ENCODE peak calls at places on chromosomes 4 and X, in seven cellular contexts. C is IMR-90, V is H9, J is mesendoderm, X is neuronal stem cell, D is H1, P is trophoblast cell. L is an unnamed sample.

GRCh38 chr4:145937990-145938611 is 522 bp downstream of the ZNF827 start:
- DNase-seq in C (peak), V (no peak), D (no peak), P (no peak), J (peak), X (peak), L (peak)

GRCh38 chr4:10102981-10103330 is 13.6 kb downstream of the WDR1 start:
- DNase-seq in X (no peak), V (no peak), D (no peak), C (no peak), P (no peak), J (no peak), L (no peak)

GRCh38 chr4:28890949-28891348 is 1829.2 kb upstream of the PCDH7 start:
- DNase-seq in C (no peak), X (no peak), P (no peak), D (no peak), V (no peak), J (no peak), L (no peak)

GRCh38 chr4:2935762-2936743 is 27.2 kb downstream of the NOP14 start:
- DNase-seq in V (no peak), D (no peak), C (no peak), J (no peak), P (no peak), X (no peak), L (no peak)

GRCh38 chr4:3168029-3168428 is 80.9 kb upstream of the MSANTD1 start:
- DNase-seq in D (no peak), J (peak), C (peak), X (no peak), P (no peak), V (no peak), L (peak)

GRCh38 chr4:113584407-113585150 is 177.0 kb downstream of the CAMK2D start:
- DNase-seq in C (peak), X (no peak), V (peak), D (no peak), P (no peak), J (peak), L (peak)

GRCh38 chrX:44874481-44875184 is 1.6 kb downstream of the KDM6A start:
- DNase-seq in X (no peak), C (peak), V (no peak), D (no peak), J (peak), P (no peak), L (peak)

GRCh38 chr4:10180927-10181744 is 64.5 kb upstream of the WDR1 start:
- DNase-seq in V (no peak), X (no peak), P (no peak), C (peak), D (no peak), J (peak), L (no peak)

GRCh38 chr4:117831060-117831683 is 203.1 kb upstream of the NDST3 start:
- DNase-seq in X (no peak), P (no peak), D (no peak), J (no peak), C (no peak), V (no peak), L (no peak)

GRCh38 chr4:30821891-30822612 is 101.9 kb downstream of the PCDH7 start:
- DNase-seq in D (no peak), V (no peak), C (peak), X (no peak), P (no peak), J (peak), L (peak)

GRCh38 chr4:38920186-38920585 is 52.6 kb downstream of the FAM114A1 start:
- DNase-seq in P (no peak), C (peak), D (no peak), X (no peak), J (no peak), V (no peak), L (no peak)

GRCh38 chrX:149759824-149760223 is 14.0 kb upstream of the HSFX1 start:
- DNase-seq in X (no peak), D (no peak), C (no peak), V (no peak), J (no peak), P (no peak), L (no peak)

GRCh38 chr4:62871057-62871456 is 1538.2 kb downstream of the TECRL start:
- DNase-seq in D (no peak), C (no peak), J (peak), V (no peak), X (no peak), P (no peak), L (no peak)

GRCh38 chrX:11792461-11793421 is 34.7 kb downstream of the MSL3 start:
- DNase-seq in P (no peak), C (no peak), J (no peak), V (no peak), D (no peak), X (no peak), L (no peak)

GRCh38 chr4:7217453-7218310 is 25.3 kb downstream of the SORCS2 start:
- DNase-seq in X (no peak), J (no peak), P (no peak), D (no peak), C (no peak), V (no peak), L (no peak)

GRCh38 chr4:7213802-7214201 is 21.5 kb downstream of the SORCS2 start:
- DNase-seq in C (no peak), P (no peak), V (no peak), X (no peak), D (no peak), J (no peak), L (no peak)

GRCh38 chr4:7214359-7214758 is 22.0 kb downstream of the SORCS2 start:
- DNase-seq in V (no peak), P (no peak), D (no peak), X (no peak), C (no peak), J (no peak), L (no peak)

GRCh38 chr4:7218686-7219085 is 26.3 kb downstream of the SORCS2 start:
- DNase-seq in C (no peak), P (no peak), X (no peak), V (no peak), J (no peak), D (no peak), L (no peak)

DNA sequence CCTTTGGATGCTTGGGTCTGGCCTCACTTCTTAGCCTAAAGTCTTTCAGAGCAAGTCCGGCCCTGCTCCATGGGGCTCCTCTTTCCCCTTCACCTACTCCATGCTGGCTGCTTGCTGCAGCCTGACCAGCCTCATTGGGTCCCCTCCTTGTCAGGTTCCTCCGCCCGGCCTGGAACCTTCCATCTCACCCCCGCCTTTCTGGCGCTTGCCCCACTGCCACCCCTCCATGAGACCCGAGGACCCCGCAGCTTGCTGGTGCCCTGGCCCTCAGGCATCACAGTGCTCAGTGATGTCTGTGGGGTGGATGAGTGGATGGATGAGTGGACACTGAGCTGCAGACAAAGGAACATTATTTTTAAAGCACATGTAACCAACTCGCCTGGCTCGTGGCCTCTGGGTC is 24.7 kb downstream of the SORCS2 start:
- DNase-seq in D (no peak), C (no peak), X (no peak), P (no peak), V (no peak), J (no peak), L (no peak)
- H2AK5ac ChIP-seq in D (no peak), C (no peak), X (peak), P (no peak), V (no peak), J (no peak), L (no peak)

GRCh38 chrX:136203438-136203837 is 47.8 kb downstream of the MAP7D3 start:
- DNase-seq in C (no peak), J (no peak), P (no peak), X (no peak), D (no peak), V (no peak), L (no peak)
- H3K9ac ChIP-seq in C (no peak), J (no peak), P (no peak), X (no peak), D (no peak), V (no peak), L (peak)

GRCh38 chr4:119010909-119011606 is 122.4 kb downstream of the SYNPO2 start:
- DNase-seq in X (no peak), D (no peak), J (no peak), V (no peak), P (no peak), C (no peak), L (no peak)
- H3K23ac ChIP-seq in X (no peak), D (no peak), J (no peak), V (no peak), P (no peak), C (no peak), L (no peak)

DNA sequence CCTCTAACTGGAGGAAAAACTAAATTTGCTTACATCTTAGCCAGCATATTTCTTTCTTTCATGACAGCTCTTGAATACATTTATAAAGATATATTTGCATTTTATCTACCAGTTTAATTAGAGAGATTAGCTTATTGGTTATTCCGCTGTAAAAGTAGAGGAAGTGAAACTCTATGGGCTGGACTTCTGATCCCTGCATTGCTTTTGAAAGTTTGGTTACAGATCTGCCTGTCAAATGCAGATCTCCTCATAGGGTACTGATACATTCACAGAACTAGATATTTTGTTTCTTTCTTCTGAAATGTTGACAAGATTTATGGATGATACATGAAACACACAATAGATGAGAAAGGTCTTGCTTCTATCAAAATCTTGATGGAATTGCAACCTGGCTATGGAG is 581.4 kb upstream of the AADAT start:
- DNase-seq in C (no peak), P (no peak), D (no peak), X (no peak), J (no peak), V (no peak), L (no peak)
- H2AK5ac ChIP-seq in C (no peak), P (no peak), D (no peak), X (no peak), J (no peak), V (no peak), L (no peak)

GRCh38 chr4:150668824-150669223 is 86.9 kb downstream of the MAB21L2 start:
- DNase-seq in J (peak), X (no peak), D (no peak), P (no peak), V (no peak), C (no peak), L (no peak)

GRCh38 chr4:150662686-150663085 is 80.7 kb downstream of the MAB21L2 start:
- DNase-seq in J (peak), D (no peak), P (no peak), V (no peak), X (no peak), C (no peak), L (no peak)

GRCh38 chr4:150664935-150665334 is 83.0 kb downstream of the MAB21L2 start:
- DNase-seq in J (peak), D (no peak), C (no peak), X (no peak), V (no peak), P (no peak), L (peak)
- H3K9ac ChIP-seq in J (no peak), D (no peak), C (no peak), X (no peak), V (no peak), P (no peak), L (no peak)

GRCh38 chr4:17494833-17495232 is 17.1 kb downstream of the QDPR start:
- DNase-seq in P (no peak), D (no peak), J (no peak), X (no peak), V (no peak), C (no peak), L (no peak)
- H3K23ac ChIP-seq in P (no peak), D (no peak), J (no peak), X (no peak), V (no peak), C (no peak), L (no peak)

DNA sequence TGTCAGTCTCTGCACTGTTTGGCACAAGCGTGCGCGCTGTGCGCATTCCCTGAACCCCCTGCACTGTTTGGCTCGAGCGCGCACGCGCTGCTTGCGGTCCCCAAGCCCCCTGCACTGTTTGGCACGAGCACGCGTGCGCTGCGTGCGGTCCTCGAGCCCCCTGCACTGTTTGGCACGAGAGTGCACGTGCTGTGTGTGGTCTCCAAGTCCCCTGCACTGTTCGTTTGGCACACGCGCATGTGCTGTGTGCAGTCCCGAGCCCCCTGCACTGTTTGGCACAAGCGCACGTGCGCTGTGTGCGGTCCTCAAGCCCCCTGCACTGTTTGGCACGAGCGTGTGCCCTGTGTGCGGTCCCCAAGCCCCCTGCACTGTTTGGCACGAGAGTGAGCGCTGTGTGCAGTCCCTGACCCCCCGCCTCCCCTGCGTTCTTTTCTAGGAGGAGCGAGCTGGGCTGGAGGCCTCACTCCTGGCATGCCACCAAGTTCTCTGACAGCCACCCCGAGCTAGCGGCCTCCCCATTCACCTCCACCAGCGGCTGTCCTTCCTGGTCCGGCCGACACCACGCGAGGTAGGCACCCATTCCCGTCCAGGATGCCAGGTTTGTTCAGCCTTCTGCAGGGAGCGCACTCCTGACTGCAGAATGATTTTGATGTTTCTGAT is 76.5 kb upstream of the CLDN34 start:
- DNase-seq in P (no peak), V (no peak), X (no peak), J (no peak), D (no peak), C (no peak), L (no peak)
- H2AK5ac ChIP-seq in P (no peak), V (no peak), X (no peak), J (no peak), D (no peak), C (peak), L (no peak)

DNA sequence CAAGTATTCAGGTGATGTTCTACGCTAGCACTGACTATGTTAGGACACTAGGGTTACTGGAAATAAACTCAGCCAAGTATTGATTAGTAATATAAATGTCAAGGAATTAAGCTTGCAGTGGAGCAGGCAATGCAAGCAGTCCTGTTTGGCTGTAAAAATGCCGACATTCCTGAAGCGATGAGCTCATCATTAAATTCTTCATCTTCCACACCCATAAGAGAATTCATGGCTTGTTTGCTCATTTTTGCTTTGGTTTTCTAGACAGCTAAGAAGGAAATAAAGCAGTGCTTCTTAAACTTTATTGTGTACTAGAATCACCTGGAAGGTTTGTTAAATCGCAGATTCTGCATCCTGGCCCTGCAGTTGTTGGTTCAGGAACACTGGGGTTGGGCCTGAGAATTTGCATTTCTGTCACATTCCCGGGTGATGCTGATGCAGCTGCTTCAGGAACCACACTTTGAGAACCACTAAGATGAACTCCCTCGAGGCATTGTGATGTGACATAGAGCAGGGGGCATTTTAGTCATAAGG is 17.8 kb downstream of the ANXA3 start:
- DNase-seq in C (peak), V (no peak), X (no peak), D (no peak), J (peak), P (peak), L (peak)
- H3K9ac ChIP-seq in C (no peak), V (no peak), X (no peak), D (no peak), J (no peak), P (no peak), L (peak)